ENCODE peak calls at places on chromosomes 3 and 15, in ten cellular contexts. U is PC-3, A is GM23338, C is GM23248, R is Karpas-422, B is PC-9, T is hepatocyte, Y is OCI-LY7, L is HCT116, J is SK-N-SH. G is an unnamed sample.

GRCh38 chr3:138875754-138876664 is 41.3 kb upstream of the PIK3CB start:
- DNase-seq in U (no peak), A (no peak), C (no peak), R (no peak), B (no peak), T (peak; percentile 10), Y (no peak), L (no peak), J (no peak), G (peak; percentile 53)

GRCh38 chr3:58079773-58080172 is 71.6 kb downstream of the FLNB start:
- DNase-seq in U (no peak), A (no peak), C (no peak), R (no peak), B (no peak), T (no peak), Y (no peak), L (no peak), J (no peak), G (no peak)

GRCh38 chr3:186053954-186054353 is 54.9 kb downstream of the ETV5 start:
- DNase-seq in U (no peak), A (peak; percentile 23), C (peak; percentile 13), R (no peak), B (no peak), T (no peak), Y (no peak), L (no peak), J (no peak), G (no peak)

GRCh38 chr3:178671261-178672191 is 135.3 kb downstream of the KCNMB2 start:
- DNase-seq in U (peak; percentile 54), A (no peak), C (peak; percentile 48), R (no peak), B (peak; percentile 23), T (peak; percentile 30), Y (no peak), L (no peak), J (no peak), G (no peak)

GRCh38 chr3:127467386-127467785 is 123.1 kb downstream of the TPRA1 start:
- DNase-seq in U (no peak), A (peak; percentile 60), C (no peak), R (no peak), B (no peak), T (no peak), Y (no peak), L (no peak), J (no peak), G (no peak)

GRCh38 chr3:50195501-50196252 is 4.3 kb downstream of the GNAT1 start:
- DNase-seq in U (peak; percentile 33), A (no peak), C (peak; percentile 54), R (no peak), B (no peak), T (peak; percentile 63), Y (no peak), L (no peak), J (no peak), G (no peak)

GRCh38 chr3:114294940-114295480 is 1.2 kb downstream of the TIGIT start:
- DNase-seq in U (no peak), A (no peak), C (no peak), R (no peak), B (no peak), T (no peak), Y (no peak), L (no peak), J (no peak), G (no peak)

GRCh38 chr15:97729270-97729669 is 231.2 kb upstream of the ARRDC4 start:
- DNase-seq in U (no peak), A (no peak), C (no peak), R (no peak), B (no peak), T (no peak), Y (no peak), L (no peak), J (no peak), G (no peak)

GRCh38 chr3:189766416-189766815 is 135.2 kb downstream of the TP63 start:
- DNase-seq in U (peak; percentile 76), A (peak; percentile 61), C (no peak), R (no peak), B (peak; percentile 63), T (peak; percentile 38), Y (no peak), L (no peak), J (no peak), G (no peak)

GRCh38 chr3:17047904-17048303 is 163.1 kb downstream of the PLCL2 start:
- DNase-seq in U (no peak), A (no peak), C (no peak), R (no peak), B (no peak), T (no peak), Y (no peak), L (no peak), J (no peak), G (no peak)

GRCh38 chr3:52228751-52229291 is 3.4 kb upstream of the TLR9 start:
- DNase-seq in U (no peak), A (no peak), C (no peak), R (no peak), B (no peak), T (no peak), Y (no peak), L (no peak), J (no peak), G (no peak)

GRCh38 chr15:70833897-70834765 is 19.8 kb downstream of the LARP6 start:
- DNase-seq in U (peak; percentile 91), A (peak; percentile 37), C (peak; percentile 76), R (no peak), B (peak; percentile 75), T (peak; percentile 65), Y (no peak), L (peak; percentile 33), J (no peak), G (no peak)

GRCh38 chr3:45656575-45657363 is 32.4 kb upstream of the SACM1L start:
- DNase-seq in U (peak; percentile 97), A (peak; percentile 98), C (peak; percentile 95), R (peak; percentile 94), B (peak; percentile 84), T (peak; percentile 94), Y (peak; percentile 90), L (peak; percentile 89), J (peak; percentile 82), G (peak; percentile 92)

GRCh38 chr3:10260211-10260701 is 12.0 kb downstream of the TATDN2 start:
- DNase-seq in U (no peak), A (no peak), C (no peak), R (no peak), B (no peak), T (no peak), Y (no peak), L (no peak), J (no peak), G (no peak)

GRCh38 chr15:101610628-101611000 is 41.6 kb downstream of the TM2D3 start:
- DNase-seq in U (no peak), A (no peak), C (no peak), R (no peak), B (no peak), T (no peak), Y (no peak), L (no peak), J (no peak), G (no peak)

GRCh38 chr15:101611580-101612299 is 40.4 kb downstream of the TM2D3 start:
- DNase-seq in U (no peak), A (no peak), C (no peak), R (no peak), B (no peak), T (no peak), Y (no peak), L (no peak), J (peak; percentile 37), G (no peak)

GRCh38 chr15:101612676-101613075 is 39.5 kb downstream of the TM2D3 start:
- DNase-seq in U (no peak), A (no peak), C (no peak), R (no peak), B (no peak), T (no peak), Y (no peak), L (no peak), J (no peak), G (no peak)

GRCh38 chr15:101609742-101610627 is 42.2 kb downstream of the TM2D3 start:
- DNase-seq in U (no peak), A (no peak), C (no peak), R (no peak), B (no peak), T (no peak), Y (no peak), L (no peak), J (no peak), G (no peak)

GRCh38 chr15:101611007-101611406 is 41.2 kb downstream of the TM2D3 start:
- DNase-seq in U (no peak), A (no peak), C (no peak), R (no peak), B (no peak), T (no peak), Y (no peak), L (no peak), J (no peak), G (no peak)
- H3K4me1 ChIP-seq in U (peaks cover 6% of the 10 kb centered on the region), A (no peaks in the 10 kb centered on the region), C (peaks cover 4% of the 10 kb centered on the region), R (no peaks in the 10 kb centered on the region), B (peaks cover 5% of the 10 kb centered on the region), T (peaks cover 10% of the 10 kb centered on the region), Y (no peaks in the 10 kb centered on the region), L (peaks cover 11% of the 10 kb centered on the region), J (no peaks in the 10 kb centered on the region), G (no peaks in the 10 kb centered on the region)

DNA sequence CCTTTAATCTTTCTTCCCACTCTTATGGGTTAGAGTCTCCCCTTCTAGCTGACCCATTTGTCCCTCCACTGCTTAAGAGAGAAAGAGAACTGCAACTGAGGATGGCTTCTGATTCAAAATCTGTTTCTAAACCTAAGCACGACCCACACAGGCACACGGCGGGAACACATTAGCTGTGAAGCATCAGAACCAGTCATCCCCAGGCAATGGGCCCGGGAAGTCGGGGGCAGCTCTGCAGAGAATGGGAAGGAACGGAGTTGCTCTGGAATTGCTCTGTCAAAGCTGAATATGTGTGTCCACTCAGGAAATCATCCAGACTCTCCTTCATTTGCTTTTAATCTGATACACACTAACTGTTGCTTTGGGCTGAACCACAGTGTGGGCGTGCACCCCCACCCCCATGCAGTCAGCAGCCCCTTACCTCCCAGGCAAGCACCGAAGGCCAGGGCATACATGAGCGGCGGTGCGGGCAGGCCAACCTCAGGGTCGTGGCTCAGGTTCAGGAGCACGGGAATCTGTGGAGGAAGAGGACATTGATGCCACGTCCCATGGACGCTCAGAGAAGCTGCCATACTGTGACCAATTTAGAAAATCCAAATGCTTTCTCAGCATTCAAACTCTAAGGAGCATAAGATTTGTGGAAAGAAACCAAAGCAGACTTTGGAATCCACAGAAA is 248.0 kb downstream of the OCA2 start:
- DNase-seq in U (no peak), A (no peak), C (peak; percentile 24), R (no peak), B (no peak), T (no peak), Y (no peak), L (no peak), J (no peak), G (no peak)
- H3K9me2 ChIP-seq in U (no peaks in the 10 kb centered on the region), A (no peaks in the 10 kb centered on the region), C (no peaks in the 10 kb centered on the region), R (no peaks in the 10 kb centered on the region), B (no peaks in the 10 kb centered on the region), T (no peaks in the 10 kb centered on the region), Y (no peaks in the 10 kb centered on the region), L (no peaks in the 10 kb centered on the region), J (no peaks in the 10 kb centered on the region), G (no peaks in the 10 kb centered on the region)

GRCh38 chr3:32951410-32951811 is at the start of gene CCR4:
- DNase-seq in U (no peak), A (no peak), C (no peak), R (no peak), B (no peak), T (no peak), Y (no peak), L (no peak), J (no peak), G (no peak)
- H3K4me1 ChIP-seq in U (no peaks in the 10 kb centered on the region), A (no peaks in the 10 kb centered on the region), C (no peaks in the 10 kb centered on the region), R (no peaks in the 10 kb centered on the region), B (no peaks in the 10 kb centered on the region), T (no peaks in the 10 kb centered on the region), Y (no peaks in the 10 kb centered on the region), L (peaks cover 8% of the 10 kb centered on the region), J (no peaks in the 10 kb centered on the region), G (no peaks in the 10 kb centered on the region)

GRCh38 chr15:99620178-99620577 is 54.4 kb downstream of the MEF2A start:
- DNase-seq in U (no peak), A (no peak), C (no peak), R (no peak), B (no peak), T (no peak), Y (no peak), L (no peak), J (no peak), G (no peak)
- H3K9me2 ChIP-seq in U (no peaks in the 10 kb centered on the region), A (no peaks in the 10 kb centered on the region), C (no peaks in the 10 kb centered on the region), R (no peaks in the 10 kb centered on the region), B (no peaks in the 10 kb centered on the region), T (no peaks in the 10 kb centered on the region), Y (no peaks in the 10 kb centered on the region), L (no peaks in the 10 kb centered on the region), J (no peaks in the 10 kb centered on the region), G (no peaks in the 10 kb centered on the region)

G was measured in MM.1S.